ENCODE peak calls at places on chromosomes 11 and 22, in seven cellular contexts. F is AG04450, W is RWPE1, X is H9, Z is GM13977, T is psoas muscle, O is pancreas. M is an unnamed sample.

GRCh38 chr11:117554601-117555333 is 227.1 kb downstream of the CEP164 start:
- DNase-seq in F (no peak), W (no peak), X (no peak), Z (no peak), T (no peak), O (peak), M (no peak)

GRCh38 chr22:24290459-24290858 is 19.8 kb downstream of the SPECC1L start:
- DNase-seq in F (no peak), W (no peak), X (no peak), Z (no peak), T (no peak), O (no peak), M (no peak)

GRCh38 chr11:73228268-73229134 is 10.4 kb downstream of the P2RY2 start:
- DNase-seq in F (no peak), W (no peak), X (peak), Z (no peak), T (peak), O (no peak), M (no peak)

GRCh38 chr11:9853929-9854557 is 190.2 kb downstream of the SWAP70 start:
- DNase-seq in F (no peak), W (no peak), X (no peak), Z (no peak), T (no peak), O (no peak), M (no peak)

GRCh38 chr11:34904421-34904950 is 11.7 kb downstream of the APIP start:
- DNase-seq in F (no peak), W (no peak), X (no peak), Z (no peak), T (no peak), O (no peak), M (no peak)

GRCh38 chr11:6648505-6648904 is 7.1 kb downstream of the DCHS1 start:
- DNase-seq in F (no peak), W (no peak), X (no peak), Z (no peak), T (no peak), O (no peak), M (no peak)

GRCh38 chr11:47329431-47329993 is 23.0 kb downstream of the MYBPC3 start:
- DNase-seq in F (no peak), W (no peak), X (no peak), Z (peak), T (no peak), O (no peak), M (no peak)

GRCh38 chr11:119747868-119748660 is 19.1 kb upstream of the NECTIN1 start:
- DNase-seq in F (no peak), W (no peak), X (no peak), Z (no peak), T (no peak), O (no peak), M (no peak)

GRCh38 chr22:27474112-27474571 is 327.4 kb downstream of the MN1 start:
- DNase-seq in F (no peak), W (peak), X (no peak), Z (no peak), T (no peak), O (no peak), M (no peak)

GRCh38 chr22:27475548-27475897 is 326.0 kb downstream of the MN1 start:
- DNase-seq in F (no peak), W (no peak), X (no peak), Z (no peak), T (no peak), O (no peak), M (no peak)

GRCh38 chr22:27476318-27476717 is 325.2 kb downstream of the MN1 start:
- DNase-seq in F (no peak), W (no peak), X (no peak), Z (no peak), T (no peak), O (no peak), M (no peak)

GRCh38 chr22:27473533-27473932 is 328.0 kb downstream of the MN1 start:
- DNase-seq in F (no peak), W (peak), X (no peak), Z (no peak), T (no peak), O (no peak), M (no peak)

GRCh38 chr22:27474711-27475547 is 326.6 kb downstream of the MN1 start:
- DNase-seq in F (peak), W (peak), X (peak), Z (no peak), T (no peak), O (no peak), M (no peak)
- TF ChIP-seq CTCF in F (no peak), W (no peak), X (no peak), Z (no peak), T (no peak), O (no peak), M (no peak)

GRCh38 chr11:66863428-66864125 is 6.7 kb downstream of the LRFN4 start:
- DNase-seq in F (no peak), W (no peak), X (no peak), Z (no peak), T (no peak), O (no peak), M (no peak)

GRCh38 chr11:66864172-66864901 is 7.5 kb downstream of the LRFN4 start:
- DNase-seq in F (no peak), W (no peak), X (no peak), Z (no peak), T (no peak), O (no peak), M (no peak)

GRCh38 chr11:66866420-66867010 is 9.7 kb downstream of the LRFN4 start:
- DNase-seq in F (no peak), W (no peak), X (no peak), Z (no peak), T (no peak), O (peak), M (no peak)

GRCh38 chr11:66866007-66866406 is 9.1 kb downstream of the LRFN4 start:
- DNase-seq in F (no peak), W (no peak), X (no peak), Z (no peak), T (no peak), O (no peak), M (no peak)

DNA sequence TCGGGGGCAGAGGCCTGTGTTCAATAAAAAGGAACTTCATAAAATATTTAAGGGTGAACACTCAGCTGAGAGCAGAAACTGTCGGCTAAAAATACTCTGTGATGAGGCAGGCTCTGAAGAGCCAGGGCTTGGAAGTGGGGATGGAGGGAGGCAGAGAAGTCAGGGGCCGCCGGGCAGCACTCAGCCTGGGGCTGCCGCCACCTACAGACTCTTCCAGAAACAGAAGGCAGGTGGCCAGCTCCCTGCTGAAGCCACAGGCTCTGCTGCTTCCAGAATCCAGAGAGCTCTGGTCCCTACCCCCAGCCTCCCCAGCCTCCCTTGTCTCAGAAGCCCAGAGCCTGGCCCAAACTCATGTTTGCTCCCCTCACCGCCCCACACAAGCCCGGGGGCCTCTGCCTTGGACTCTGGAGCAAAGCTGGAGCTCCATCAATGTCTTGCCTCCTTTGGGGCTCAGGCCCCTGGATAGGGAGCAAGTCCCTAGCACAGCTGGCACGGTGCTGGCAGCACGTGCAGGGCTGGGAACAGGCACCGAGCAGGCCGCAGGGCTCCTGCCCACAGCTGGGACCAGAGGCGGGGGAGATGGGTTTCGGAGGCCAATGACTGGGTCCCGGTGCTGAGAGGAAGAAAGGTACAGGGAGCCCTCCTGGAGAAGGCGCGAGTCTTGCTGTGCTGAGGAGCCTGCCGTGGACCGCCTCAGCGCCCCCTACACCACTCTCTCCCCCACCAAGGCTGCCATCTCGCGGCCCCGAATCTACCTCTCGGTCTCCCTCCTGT is 8.2 kb downstream of the LRFN4 start:
- DNase-seq in F (no peak), W (no peak), X (no peak), Z (no peak), T (no peak), O (peak), M (no peak)
- TF ChIP-seq CTCF in F (no peak), W (no peak), X (no peak), Z (no peak), T (no peak), O (no peak), M (no peak)

DNA sequence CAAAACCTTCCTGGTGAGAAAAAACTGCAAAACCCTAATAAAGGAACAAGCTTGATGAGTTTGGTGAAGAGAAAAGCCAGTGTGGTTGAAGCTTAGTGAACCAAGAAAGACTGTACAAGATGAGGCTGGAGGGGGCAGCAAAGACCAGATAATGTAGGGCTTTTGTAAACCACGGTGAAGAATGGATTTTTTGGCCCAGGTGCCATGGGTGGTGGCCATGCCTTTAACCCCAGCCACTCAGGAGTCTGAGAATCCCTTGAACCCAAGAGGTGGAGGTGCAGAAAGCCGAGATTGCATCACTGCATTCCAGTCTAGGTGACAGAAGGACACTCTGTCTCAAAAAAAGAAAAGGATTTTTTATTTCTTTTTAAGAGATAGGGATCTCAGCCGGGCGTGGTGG is 5.0 kb upstream of the ZDHHC5 start:
- DNase-seq in F (no peak), W (no peak), X (no peak), Z (no peak), T (no peak), O (no peak), M (no peak)
- TF ChIP-seq CTCF in F (peak), W (no peak), X (peak), Z (peak), T (no peak), O (no peak), M (no peak)

GRCh38 chr11:45850446-45850845 is 3.2 kb downstream of the CRY2 start:
- DNase-seq in F (no peak), W (no peak), X (no peak), Z (no peak), T (no peak), O (no peak), M (no peak)

GRCh38 chr11:45847908-45848316 is 637 bp downstream of the CRY2 start:
- DNase-seq in F (no peak), W (peak), X (peak), Z (peak), T (peak), O (no peak), M (no peak)

GRCh38 chr11:45846974-45847907 is at the start of gene CRY2:
- DNase-seq in F (peak), W (peak), X (peak), Z (peak), T (peak), O (peak), M (peak)

GRCh38 chr11:45846174-45846675 is 1.1 kb upstream of the CRY2 start:
- DNase-seq in F (no peak), W (no peak), X (no peak), Z (no peak), T (no peak), O (no peak), M (no peak)

DNA sequence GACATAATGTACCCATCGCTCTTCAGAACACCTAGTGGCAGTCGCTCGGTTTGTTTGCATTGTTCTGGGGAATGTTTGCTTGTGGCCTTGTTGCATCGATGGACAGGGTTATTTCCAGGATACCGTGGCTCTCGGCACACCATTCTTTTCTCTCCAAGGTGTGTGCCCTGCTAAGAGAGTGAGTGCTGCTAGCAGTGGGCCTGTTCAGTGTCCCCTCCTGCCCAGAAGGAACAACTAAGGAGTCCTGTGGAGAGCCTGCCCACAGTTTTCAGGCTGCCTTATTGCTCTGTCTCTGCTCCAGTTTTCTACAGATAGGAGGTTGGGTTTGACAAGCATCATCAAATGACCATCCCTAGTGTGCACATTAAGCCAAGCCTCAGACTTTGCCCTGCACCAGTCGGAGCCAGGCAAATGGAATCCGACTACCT is 1.4 kb downstream of the CRY2 start:
- DNase-seq in F (no peak), W (no peak), X (no peak), Z (no peak), T (no peak), O (no peak), M (no peak)
- TF ChIP-seq CTCF in F (no peak), W (no peak), X (no peak), Z (no peak), T (no peak), O (no peak), M (no peak)

M was measured in AG09319.